ENCODE peak calls at places on chromosomes 13 and 19, in ten cellular contexts. One of them, this sample, is unnamed.

GRCh38 chr13:85565652-85566051 is 233.6 kb downstream of the SLITRK6 start:
- DNase-seq in germinal center: no peak
- DNase-seq in cardiac fibroblast: no peak
- DNase-seq in neural progenitor cell: no peak
- DNase-seq in GM10248: no peak
- DNase-seq in NCI-H1092: no peak
- DNase-seq in stimulated activated CD4-positive, alpha-beta T cell treated with anti-CD3 and anti-CD28 coated beads, Interleukin-1b, Interleukin-23, amount 100 ng/mL, for 24 hours: no peak
- DNase-seq in AG08395: no peak
- DNase-seq in activated naive CD4-positive, alpha-beta T cell treated with Interleukin-2 at 50 U/mL for 16 hours: no peak
- DNase-seq in GM04503: no peak
- DNase-seq in this sample: no peak

GRCh38 chr19:29810504-29810871 is 1.3 kb upstream of the CCNE1 start:
- DNase-seq in AG08395: no peak
- DNase-seq in stimulated activated CD4-positive, alpha-beta T cell treated with anti-CD3 and anti-CD28 coated beads, Interleukin-1b, Interleukin-23, amount 100 ng/mL, for 24 hours: no peak
- DNase-seq in neural progenitor cell: no peak
- DNase-seq in GM04503: no peak
- DNase-seq in NCI-H1092: no peak
- DNase-seq in GM10248: no peak
- DNase-seq in germinal center: no peak
- DNase-seq in cardiac fibroblast: peak; percentile 19
- DNase-seq in activated naive CD4-positive, alpha-beta T cell treated with Interleukin-2 at 50 U/mL for 16 hours: no peak
- DNase-seq in this sample: no peak

GRCh38 chr13:90622547-90622946 is 724.9 kb upstream of the MIR17HG start:
- DNase-seq in neural progenitor cell: no peak
- DNase-seq in stimulated activated CD4-positive, alpha-beta T cell treated with anti-CD3 and anti-CD28 coated beads, Interleukin-1b, Interleukin-23, amount 100 ng/mL, for 24 hours: no peak
- DNase-seq in germinal center: no peak
- DNase-seq in AG08395: peak; percentile 20
- DNase-seq in GM04503: no peak
- DNase-seq in GM10248: no peak
- DNase-seq in cardiac fibroblast: peak; percentile 20
- DNase-seq in NCI-H1092: no peak
- DNase-seq in activated naive CD4-positive, alpha-beta T cell treated with Interleukin-2 at 50 U/mL for 16 hours: no peak
- DNase-seq in this sample: no peak

GRCh38 chr19:48500830-48501445 is 10.7 kb downstream of the LMTK3 start:
- DNase-seq in GM10248: no peak
- DNase-seq in GM04503: no peak
- DNase-seq in stimulated activated CD4-positive, alpha-beta T cell treated with anti-CD3 and anti-CD28 coated beads, Interleukin-1b, Interleukin-23, amount 100 ng/mL, for 24 hours: no peak
- DNase-seq in AG08395: no peak
- DNase-seq in activated naive CD4-positive, alpha-beta T cell treated with Interleukin-2 at 50 U/mL for 16 hours: no peak
- DNase-seq in germinal center: no peak
- DNase-seq in cardiac fibroblast: no peak
- DNase-seq in NCI-H1092: no peak
- DNase-seq in neural progenitor cell: no peak
- DNase-seq in this sample: no peak

GRCh38 chr19:5048727-5049553 is 80.0 kb downstream of the KDM4B start:
- DNase-seq in AG08395: peak; percentile 89
- DNase-seq in NCI-H1092: no peak
- DNase-seq in cardiac fibroblast: peak; percentile 76
- DNase-seq in stimulated activated CD4-positive, alpha-beta T cell treated with anti-CD3 and anti-CD28 coated beads, Interleukin-1b, Interleukin-23, amount 100 ng/mL, for 24 hours: no peak
- DNase-seq in neural progenitor cell: no peak
- DNase-seq in activated naive CD4-positive, alpha-beta T cell treated with Interleukin-2 at 50 U/mL for 16 hours: no peak
- DNase-seq in GM04503: peak; percentile 27
- DNase-seq in GM10248: no peak
- DNase-seq in germinal center: no peak
- DNase-seq in this sample: no peak

GRCh38 chr19:28393574-28394336 is 819.2 kb downstream of the UQCRFS1 start:
- DNase-seq in activated naive CD4-positive, alpha-beta T cell treated with Interleukin-2 at 50 U/mL for 16 hours: no peak
- DNase-seq in NCI-H1092: no peak
- DNase-seq in GM10248: no peak
- DNase-seq in germinal center: no peak
- DNase-seq in GM04503: no peak
- DNase-seq in AG08395: no peak
- DNase-seq in stimulated activated CD4-positive, alpha-beta T cell treated with anti-CD3 and anti-CD28 coated beads, Interleukin-1b, Interleukin-23, amount 100 ng/mL, for 24 hours: no peak
- DNase-seq in neural progenitor cell: peak; percentile 37
- DNase-seq in cardiac fibroblast: no peak
- DNase-seq in this sample: no peak

GRCh38 chr19:58059003-58059671 is at the start of gene ZNF135:
- DNase-seq in activated naive CD4-positive, alpha-beta T cell treated with Interleukin-2 at 50 U/mL for 16 hours: peak; percentile 17
- DNase-seq in stimulated activated CD4-positive, alpha-beta T cell treated with anti-CD3 and anti-CD28 coated beads, Interleukin-1b, Interleukin-23, amount 100 ng/mL, for 24 hours: peak; percentile 44
- DNase-seq in NCI-H1092: peak; percentile 68
- DNase-seq in AG08395: peak; percentile 97
- DNase-seq in neural progenitor cell: peak; percentile 91
- DNase-seq in germinal center: peak; percentile 87
- DNase-seq in cardiac fibroblast: peak; percentile 84
- DNase-seq in GM04503: peak; percentile 23
- DNase-seq in GM10248: no peak
- DNase-seq in this sample: peak; percentile 13

GRCh38 chr19:19410553-19411550 is 5.4 kb downstream of the GATAD2A start:
- DNase-seq in AG08395: no peak
- DNase-seq in neural progenitor cell: no peak
- DNase-seq in NCI-H1092: no peak
- DNase-seq in GM10248: peak; percentile 55
- DNase-seq in cardiac fibroblast: no peak
- DNase-seq in germinal center: no peak
- DNase-seq in stimulated activated CD4-positive, alpha-beta T cell treated with anti-CD3 and anti-CD28 coated beads, Interleukin-1b, Interleukin-23, amount 100 ng/mL, for 24 hours: peak; percentile 30
- DNase-seq in GM04503: no peak
- DNase-seq in activated naive CD4-positive, alpha-beta T cell treated with Interleukin-2 at 50 U/mL for 16 hours: peak; percentile 50
- DNase-seq in this sample: no peak

GRCh38 chr13:53007872-53008271 is 20.7 kb upstream of the OLFM4 start:
- DNase-seq in stimulated activated CD4-positive, alpha-beta T cell treated with anti-CD3 and anti-CD28 coated beads, Interleukin-1b, Interleukin-23, amount 100 ng/mL, for 24 hours: no peak
- DNase-seq in activated naive CD4-positive, alpha-beta T cell treated with Interleukin-2 at 50 U/mL for 16 hours: no peak
- DNase-seq in GM10248: no peak
- DNase-seq in cardiac fibroblast: no peak
- DNase-seq in neural progenitor cell: no peak
- DNase-seq in NCI-H1092: no peak
- DNase-seq in AG08395: no peak
- DNase-seq in germinal center: no peak
- DNase-seq in GM04503: no peak
- DNase-seq in this sample: no peak

GRCh38 chr13:85626603-85627002 is 172.6 kb downstream of the SLITRK6 start:
- DNase-seq in AG08395: no peak
- DNase-seq in neural progenitor cell: no peak
- DNase-seq in GM04503: no peak
- DNase-seq in cardiac fibroblast: no peak
- DNase-seq in GM10248: no peak
- DNase-seq in germinal center: no peak
- DNase-seq in stimulated activated CD4-positive, alpha-beta T cell treated with anti-CD3 and anti-CD28 coated beads, Interleukin-1b, Interleukin-23, amount 100 ng/mL, for 24 hours: no peak
- DNase-seq in activated naive CD4-positive, alpha-beta T cell treated with Interleukin-2 at 50 U/mL for 16 hours: no peak
- DNase-seq in NCI-H1092: no peak
- DNase-seq in this sample: no peak

GRCh38 chr13:76939215-76939614 is 9.1 kb upstream of the ACOD1 start:
- DNase-seq in AG08395: peak; percentile 32
- DNase-seq in activated naive CD4-positive, alpha-beta T cell treated with Interleukin-2 at 50 U/mL for 16 hours: no peak
- DNase-seq in GM04503: no peak
- DNase-seq in GM10248: no peak
- DNase-seq in germinal center: no peak
- DNase-seq in cardiac fibroblast: peak; percentile 41
- DNase-seq in neural progenitor cell: no peak
- DNase-seq in NCI-H1092: no peak
- DNase-seq in stimulated activated CD4-positive, alpha-beta T cell treated with anti-CD3 and anti-CD28 coated beads, Interleukin-1b, Interleukin-23, amount 100 ng/mL, for 24 hours: no peak
- DNase-seq in this sample: no peak